ENCODE peak calls at places on chromosome 13, in four cellular contexts. One of them, this sample, is unnamed.

GRCh38 chr13:112143046-112143752 is 76.2 kb downstream of the SOX1 start:
- DNase-seq in fibroblast of lung: no peak
- DNase-seq in IMR-90: no peak
- DNase-seq in suprapubic skin: no peak
- DNase-seq in this sample: no peak

GRCh38 chr13:49057176-49057575 is 81.5 kb downstream of the FNDC3A start:
- DNase-seq in IMR-90: no peak
- DNase-seq in suprapubic skin: no peak
- DNase-seq in fibroblast of lung: no peak
- DNase-seq in this sample: no peak

GRCh38 chr13:29754486-29754806 is 96.0 kb downstream of the UBL3 start:
- DNase-seq in IMR-90: peak; percentile 61
- DNase-seq in fibroblast of lung: peak; percentile 73
- DNase-seq in suprapubic skin: no peak
- DNase-seq in this sample: no peak

GRCh38 chr13:112991611-112992010 is 22.6 kb downstream of the MCF2L start:
- DNase-seq in IMR-90: no peak
- DNase-seq in fibroblast of lung: no peak
- DNase-seq in suprapubic skin: no peak
- DNase-seq in this sample: no peak

GRCh38 chr13:26377038-26377437 is 123.1 kb downstream of the CDK8 start:
- DNase-seq in fibroblast of lung: peak; percentile 1
- DNase-seq in suprapubic skin: no peak
- DNase-seq in IMR-90: peak; percentile 3
- DNase-seq in this sample: no peak

GRCh38 chr13:30396434-30397075 is 25.7 kb upstream of the UBE2L5 start:
- DNase-seq in fibroblast of lung: peak; percentile 50
- DNase-seq in suprapubic skin: no peak
- DNase-seq in IMR-90: peak; percentile 19
- DNase-seq in this sample: no peak

GRCh38 chr13:78241278-78241919 is 322.8 kb upstream of the EDNRB start:
- DNase-seq in IMR-90: peak; percentile 11
- DNase-seq in suprapubic skin: no peak
- DNase-seq in fibroblast of lung: peak; percentile 12
- DNase-seq in this sample: no peak

GRCh38 chr13:41050041-41050440 is 11.3 kb upstream of the WBP4 start:
- DNase-seq in IMR-90: no peak
- DNase-seq in fibroblast of lung: no peak
- DNase-seq in suprapubic skin: no peak
- DNase-seq in this sample: no peak

GRCh38 chr13:28640861-28641599 is 17.9 kb upstream of the POMP start:
- DNase-seq in suprapubic skin: no peak
- DNase-seq in fibroblast of lung: no peak
- DNase-seq in IMR-90: no peak
- DNase-seq in this sample: no peak

GRCh38 chr13:51364404-51365008 is 25.0 kb downstream of the SERPINE3 start:
- DNase-seq in fibroblast of lung: peak; percentile 90
- DNase-seq in suprapubic skin: no peak
- DNase-seq in IMR-90: peak; percentile 79
- DNase-seq in this sample: no peak

GRCh38 chr13:112245179-112245724 is 130.9 kb upstream of the SPACA7 start:
- DNase-seq in fibroblast of lung: no peak
- DNase-seq in suprapubic skin: peak; percentile 76
- DNase-seq in IMR-90: no peak
- DNase-seq in this sample: no peak

GRCh38 chr13:48919750-48920149 is 56.0 kb upstream of the FNDC3A start:
- DNase-seq in fibroblast of lung: no peak
- DNase-seq in IMR-90: no peak
- DNase-seq in suprapubic skin: no peak
- DNase-seq in this sample: no peak

GRCh38 chr13:112775791-112776279 is 86.0 kb downstream of the ATP11A start:
- DNase-seq in suprapubic skin: peak; percentile 70
- DNase-seq in IMR-90: no peak
- DNase-seq in fibroblast of lung: no peak
- DNase-seq in this sample: no peak

GRCh38 chr13:78401833-78402232 is 201.5 kb downstream of the POU4F1 start:
- DNase-seq in suprapubic skin: no peak
- DNase-seq in IMR-90: no peak
- DNase-seq in fibroblast of lung: peak; percentile 1
- DNase-seq in this sample: no peak

GRCh38 chr13:72620874-72621273 is 106.6 kb downstream of the MZT1 start:
- DNase-seq in IMR-90: no peak
- DNase-seq in suprapubic skin: no peak
- DNase-seq in fibroblast of lung: no peak
- DNase-seq in this sample: no peak

GRCh38 chr13:22726721-22727120 is 454.1 kb upstream of the SGCG start:
- DNase-seq in IMR-90: no peak
- DNase-seq in fibroblast of lung: no peak
- DNase-seq in suprapubic skin: no peak
- DNase-seq in this sample: no peak

GRCh38 chr13:111228262-111229144 is 91.9 kb upstream of the TEX29 start:
- DNase-seq in suprapubic skin: no peak
- DNase-seq in fibroblast of lung: peak; percentile 93
- DNase-seq in IMR-90: peak; percentile 34
- DNase-seq in this sample: no peak

GRCh38 chr13:76829572-76830327 is 56.5 kb downstream of the KCTD12 start:
- DNase-seq in fibroblast of lung: peak; percentile 20
- DNase-seq in IMR-90: no peak
- DNase-seq in suprapubic skin: no peak
- DNase-seq in this sample: no peak

GRCh38 chr13:74372511-74372910 is 238.3 kb upstream of the KLF12 start:
- DNase-seq in fibroblast of lung: peak; percentile 17
- DNase-seq in suprapubic skin: no peak
- DNase-seq in IMR-90: no peak
- DNase-seq in this sample: no peak

GRCh38 chr13:61734683-61735082 is 319.0 kb upstream of the PCDH20 start:
- DNase-seq in suprapubic skin: no peak
- DNase-seq in IMR-90: no peak
- DNase-seq in fibroblast of lung: no peak
- DNase-seq in this sample: no peak

GRCh38 chr13:111115841-111116500 is 861 bp downstream of the ARHGEF7 start:
- DNase-seq in IMR-90: peak; percentile 87
- DNase-seq in suprapubic skin: no peak
- DNase-seq in fibroblast of lung: peak; percentile 47
- DNase-seq in this sample: no peak

GRCh38 chr13:91904005-91904404 is 505.6 kb downstream of the GPC5 start:
- DNase-seq in fibroblast of lung: no peak
- DNase-seq in suprapubic skin: no peak
- DNase-seq in IMR-90: no peak
- DNase-seq in this sample: no peak

GRCh38 chr13:100510208-100510997 is 78.2 kb downstream of the GGACT start:
- DNase-seq in IMR-90: no peak
- DNase-seq in suprapubic skin: no peak
- DNase-seq in fibroblast of lung: no peak
- DNase-seq in this sample: no peak

GRCh38 chr13:102870677-102871415 is 25.0 kb downstream of the ERCC5 start:
- DNase-seq in IMR-90: peak; percentile 65
- DNase-seq in fibroblast of lung: peak; percentile 74
- DNase-seq in suprapubic skin: no peak
- DNase-seq in this sample: no peak

GRCh38 chr13:53200498-53201453 is 172.2 kb downstream of the OLFM4 start:
- DNase-seq in suprapubic skin: no peak
- DNase-seq in IMR-90: peak; percentile 1
- DNase-seq in fibroblast of lung: peak; percentile 9
- DNase-seq in this sample: no peak

GRCh38 chr13:71274923-71275593 is 591.9 kb downstream of the DACH1 start:
- DNase-seq in suprapubic skin: no peak
- DNase-seq in fibroblast of lung: no peak
- DNase-seq in IMR-90: no peak
- DNase-seq in this sample: no peak

GRCh38 chr13:100330662-100331061 is 241.8 kb downstream of the PCCA start:
- DNase-seq in suprapubic skin: no peak
- DNase-seq in IMR-90: peak; percentile 76
- DNase-seq in fibroblast of lung: peak; percentile 30
- DNase-seq in this sample: no peak

GRCh38 chr13:72728290-72728605 is 525 bp downstream of the BORA start:
- DNase-seq in fibroblast of lung: peak; percentile 2
- DNase-seq in suprapubic skin: no peak
- DNase-seq in IMR-90: no peak
- DNase-seq in this sample: no peak

GRCh38 chr13:39297023-39297422 is 258.8 kb downstream of the NHLRC3 start:
- DNase-seq in IMR-90: no peak
- DNase-seq in suprapubic skin: no peak
- DNase-seq in fibroblast of lung: no peak
- DNase-seq in this sample: no peak

GRCh38 chr13:101289764-101290163 is 126.5 kb downstream of the NALCN start:
- DNase-seq in suprapubic skin: no peak
- DNase-seq in fibroblast of lung: peak; percentile 80
- DNase-seq in IMR-90: peak; percentile 75
- DNase-seq in this sample: no peak

DNA sequence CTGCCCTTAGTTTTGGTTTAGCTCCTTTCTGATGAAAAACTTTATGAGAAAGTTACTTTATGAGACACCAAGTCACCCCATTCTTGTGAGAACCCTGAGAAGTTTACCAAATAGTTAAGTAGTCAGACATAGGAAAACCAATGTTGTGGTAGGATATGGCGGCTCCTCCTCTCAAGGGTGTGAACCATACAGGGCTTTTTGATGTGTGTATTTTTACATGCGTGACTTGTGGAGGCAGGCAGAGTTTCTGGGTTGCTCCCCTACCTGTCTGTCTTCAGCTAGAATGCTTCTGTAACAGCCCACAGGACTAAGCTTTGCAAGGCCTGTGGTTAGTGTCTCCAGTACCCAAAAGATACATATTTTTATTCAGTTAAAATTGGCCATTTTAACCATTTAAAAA is 18.3 kb downstream of the UBAC2 start:
- DNase-seq in fibroblast of lung: no peak
- DNase-seq in suprapubic skin: no peak
- DNase-seq in IMR-90: no peak
- DNase-seq in this sample: no peak
- H3K4me1 ChIP-seq in fibroblast of lung: no peaks in the 10 kb centered on the region
- H3K4me1 ChIP-seq in suprapubic skin: peaks cover 89% of the 10 kb centered on the region
- H3K4me1 ChIP-seq in IMR-90: peaks cover 6% of the 10 kb centered on the region
- H3K4me1 ChIP-seq in this sample: peaks cover 87% of the 10 kb centered on the region

GRCh38 chr13:42490676-42491075 is 83.3 kb upstream of the TNFSF11 start:
- DNase-seq in fibroblast of lung: no peak
- DNase-seq in IMR-90: no peak
- DNase-seq in suprapubic skin: no peak
- DNase-seq in this sample: no peak

GRCh38 chr13:42485272-42485671 is 88.7 kb upstream of the TNFSF11 start:
- DNase-seq in fibroblast of lung: no peak
- DNase-seq in IMR-90: no peak
- DNase-seq in suprapubic skin: no peak
- DNase-seq in this sample: no peak

GRCh38 chr13:42486711-42487198 is 87.2 kb upstream of the TNFSF11 start:
- DNase-seq in IMR-90: peak; percentile 71
- DNase-seq in fibroblast of lung: peak; percentile 84
- DNase-seq in suprapubic skin: no peak
- DNase-seq in this sample: no peak

GRCh38 chr13:42484396-42484795 is 89.6 kb upstream of the TNFSF11 start:
- DNase-seq in IMR-90: no peak
- DNase-seq in fibroblast of lung: peak; percentile 40
- DNase-seq in suprapubic skin: no peak
- DNase-seq in this sample: no peak

GRCh38 chr13:42487221-42487620 is 86.7 kb upstream of the TNFSF11 start:
- DNase-seq in fibroblast of lung: no peak
- DNase-seq in suprapubic skin: no peak
- DNase-seq in IMR-90: peak; percentile 21
- DNase-seq in this sample: no peak
- H3K4me1 ChIP-seq in fibroblast of lung: peaks cover 7% of the 10 kb centered on the region
- H3K4me1 ChIP-seq in suprapubic skin: peaks cover 5% of the 10 kb centered on the region
- H3K4me1 ChIP-seq in IMR-90: no peaks in the 10 kb centered on the region
- H3K4me1 ChIP-seq in this sample: no peaks in the 10 kb centered on the region

DNA sequence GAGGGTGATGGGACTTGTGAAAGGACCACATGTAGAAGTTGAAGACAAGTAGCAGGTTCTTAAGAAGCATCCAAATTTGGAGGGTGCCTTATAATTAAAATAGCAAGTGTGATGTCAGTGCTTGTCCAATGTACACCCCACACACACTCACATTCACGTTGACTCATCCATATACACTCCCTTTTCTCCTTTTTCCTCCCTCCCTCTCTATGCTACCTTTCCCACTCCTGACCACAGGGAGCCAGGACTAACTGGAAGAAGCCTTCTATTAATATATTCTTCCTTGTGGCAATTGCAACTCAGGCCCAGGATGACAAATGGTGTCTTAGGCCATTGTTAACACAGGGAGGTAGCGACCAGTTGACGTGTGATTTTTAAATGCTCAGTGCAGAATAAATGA is 16.3 kb upstream of the GPR183 start:
- DNase-seq in suprapubic skin: no peak
- DNase-seq in fibroblast of lung: peak; percentile 79
- DNase-seq in IMR-90: peak; percentile 51
- DNase-seq in this sample: no peak
- H3K4me1 ChIP-seq in suprapubic skin: peaks cover 31% of the 10 kb centered on the region
- H3K4me1 ChIP-seq in fibroblast of lung: peaks cover 19% of the 10 kb centered on the region
- H3K4me1 ChIP-seq in IMR-90: peaks cover 12% of the 10 kb centered on the region
- H3K4me1 ChIP-seq in this sample: peaks cover 65% of the 10 kb centered on the region

DNA sequence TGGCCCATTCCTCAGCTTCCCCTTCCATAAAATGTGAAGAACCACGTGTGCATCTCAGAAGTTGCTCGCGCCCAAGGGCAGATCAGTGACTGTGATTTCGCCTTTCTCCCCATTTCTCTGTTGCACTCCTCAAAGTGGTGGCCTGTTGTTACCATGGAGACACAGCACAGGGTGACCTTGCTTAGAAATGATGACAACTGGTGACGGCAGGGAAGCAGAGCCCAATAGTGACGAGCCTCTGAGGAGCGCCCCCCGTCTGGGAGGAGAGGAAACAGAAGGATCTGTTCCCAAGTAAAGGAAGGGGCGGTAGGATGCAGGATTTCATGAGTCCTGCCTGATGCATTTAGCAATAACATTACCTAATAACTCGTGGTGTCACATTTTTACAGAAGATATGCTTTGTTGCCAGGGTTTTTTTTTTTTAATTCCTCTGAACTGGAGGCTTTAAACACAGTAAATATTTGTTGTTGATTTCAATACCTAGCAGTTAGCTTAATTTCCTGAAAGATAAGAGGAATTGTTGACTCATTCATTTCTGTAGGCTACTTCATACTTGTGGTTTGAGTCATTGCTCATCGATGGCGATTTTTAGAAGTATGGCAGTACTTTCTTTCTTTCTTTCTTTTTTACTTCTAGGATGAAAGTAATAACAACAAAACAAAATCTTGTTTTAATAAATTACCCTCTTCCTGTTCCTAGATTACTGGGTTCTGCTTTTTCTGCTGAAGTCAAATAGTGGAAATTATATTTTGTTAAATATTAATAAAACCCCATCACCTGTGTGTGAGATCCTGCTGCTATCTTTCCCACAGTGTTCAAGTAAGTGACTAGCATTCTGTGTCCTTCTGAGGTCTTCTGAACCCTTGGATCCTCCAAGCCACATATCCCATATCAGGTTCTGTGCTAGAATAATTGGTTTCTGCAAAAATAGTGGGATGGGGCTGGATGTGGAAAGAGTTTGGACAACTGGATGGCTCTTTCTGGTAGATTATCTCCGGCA is 36.0 kb downstream of the MBNL2 start:
- DNase-seq in suprapubic skin: peak; percentile 88
- DNase-seq in IMR-90: peak; percentile 90
- DNase-seq in fibroblast of lung: peak; percentile 96
- DNase-seq in this sample: no peak
- H3K4me1 ChIP-seq in suprapubic skin: peaks cover 82% of the 10 kb centered on the region
- H3K4me1 ChIP-seq in IMR-90: peaks cover 54% of the 10 kb centered on the region
- H3K4me1 ChIP-seq in fibroblast of lung: peaks cover 52% of the 10 kb centered on the region
- H3K4me1 ChIP-seq in this sample: peaks cover 25% of the 10 kb centered on the region